ENCODE peak calls at places on chromosomes 1 and 21, in five cellular contexts. Z is OCI-LY7, P is PC-9, M is right lobe of liver, U is body of pancreas. G is an unnamed sample. For H3K4me1, the result is how much of the 10 kb centered on the place peaks cover.

GRCh38 chr1:75133754-75134655 is at the start of gene LHX8:
- DNase-seq in Z (no peak), P (no peak), M (no peak), U (no peak), G (no peak)

GRCh38 chr1:214864896-214865688 is 217.4 kb upstream of the KCNK2 start:
- DNase-seq in Z (no peak), P (peak), M (no peak), U (no peak), G (no peak)

GRCh38 chr1:153025797-153026196 is 5.2 kb upstream of the SPRR1B start:
- DNase-seq in Z (no peak), P (no peak), M (no peak), U (no peak), G (no peak)

GRCh38 chr1:94646786-94647555 is 105.4 kb upstream of the F3 start:
- DNase-seq in Z (no peak), P (peak), M (no peak), U (no peak), G (no peak)

GRCh38 chr1:158049867-158050266 is 56.4 kb downstream of the KIRREL1 start:
- DNase-seq in Z (no peak), P (no peak), M (no peak), U (no peak), G (no peak)

GRCh38 chr21:45592208-45592619 is 50.0 kb upstream of the SLC19A1 start:
- DNase-seq in Z (peak), P (no peak), M (peak), U (no peak), G (peak)

GRCh38 chr1:151992345-151993083 is 1.1 kb downstream of the S100A10 start:
- DNase-seq in Z (no peak), P (peak), M (peak), U (peak), G (no peak)

GRCh38 chr1:199273837-199274379 is 635.1 kb downstream of the PTPRC start:
- DNase-seq in Z (no peak), P (peak), M (peak), U (peak), G (no peak)

GRCh38 chr1:38169121-38169520 is 122.5 kb upstream of the POU3F1 start:
- DNase-seq in Z (no peak), P (no peak), M (no peak), U (no peak), G (no peak)

GRCh38 chr1:196029410-196029809 is 578.8 kb downstream of the KCNT2 start:
- DNase-seq in Z (no peak), P (no peak), M (no peak), U (no peak), G (no peak)

GRCh38 chr1:59428828-59429227 is 131.9 kb downstream of the FGGY start:
- DNase-seq in Z (no peak), P (no peak), M (no peak), U (no peak), G (no peak)

GRCh38 chr1:157138220-157139124 is at the start of gene ETV3:
- DNase-seq in Z (peak), P (peak), M (peak), U (peak), G (peak)

GRCh38 chr1:26529655-26530539 is at the start of gene RPS6KA1:
- DNase-seq in Z (peak), P (no peak), M (peak), U (peak), G (peak)

GRCh38 chr1:240109920-240110685 is 18.4 kb downstream of the FMN2 start:
- DNase-seq in Z (no peak), P (no peak), M (no peak), U (no peak), G (no peak)

GRCh38 chr21:15722591-15723324 is 7.0 kb upstream of the USP25 start:
- DNase-seq in Z (no peak), P (peak), M (no peak), U (peak), G (no peak)

GRCh38 chr1:228090613-228091081 is 8.1 kb downstream of the ARF1 start:
- DNase-seq in Z (no peak), P (no peak), M (peak), U (peak), G (no peak)

GRCh38 chr1:202968895-202969295 is 1.8 kb upstream of the CYB5R1 start:
- DNase-seq in Z (peak), P (peak), M (no peak), U (peak), G (peak)

GRCh38 chr1:19861034-19861433 is 21.2 kb upstream of the OTUD3 start:
- DNase-seq in Z (no peak), P (peak), M (no peak), U (no peak), G (no peak)

GRCh38 chr1:54699936-54700525 is 15.6 kb upstream of the TTC4 start:
- DNase-seq in Z (no peak), P (no peak), M (no peak), U (no peak), G (no peak)

GRCh38 chr21:21806711-21807597 is 808.7 kb downstream of the NCAM2 start:
- DNase-seq in Z (no peak), P (no peak), M (no peak), U (no peak), G (no peak)

GRCh38 chr1:66890621-66891020 is 34.0 kb downstream of the DNAI4 start:
- DNase-seq in Z (no peak), P (no peak), M (no peak), U (no peak), G (no peak)

GRCh38 chr1:111025109-111025508 is 61.4 kb upstream of the LRIF1 start:
- DNase-seq in Z (no peak), P (no peak), M (no peak), U (no peak), G (no peak)

GRCh38 chr21:41783476-41784150 is 16.8 kb upstream of the RIPK4 start:
- DNase-seq in Z (no peak), P (peak), M (no peak), U (peak), G (no peak)

GRCh38 chr1:227951624-227952373 is 4.1 kb upstream of the WNT9A start:
- DNase-seq in Z (no peak), P (no peak), M (no peak), U (no peak), G (no peak)

GRCh38 chr1:31746687-31747086 is 17.5 kb downstream of the ADGRB2 start:
- DNase-seq in Z (no peak), P (no peak), M (no peak), U (no peak), G (no peak)

GRCh38 chr1:171280596-171280995 is 32.3 kb downstream of the FMO1 start:
- DNase-seq in Z (peak), P (no peak), M (no peak), U (no peak), G (no peak)

GRCh38 chr1:54886724-54887664 is at the start of gene DHCR24:
- DNase-seq in Z (peak), P (peak), M (peak), U (peak), G (peak)

GRCh38 chr1:236016782-236017400 is 48.0 kb downstream of the NID1 start:
- DNase-seq in Z (no peak), P (peak), M (no peak), U (no peak), G (no peak)

GRCh38 chr1:105485207-105485606 is 1571.3 kb upstream of the PRMT6 start:
- DNase-seq in Z (no peak), P (no peak), M (no peak), U (no peak), G (no peak)

GRCh38 chr1:174266476-174266875 is 107.2 kb downstream of the RABGAP1L start:
- DNase-seq in Z (no peak), P (no peak), M (no peak), U (no peak), G (no peak)

GRCh38 chr1:65001238-65001792 is 35.0 kb upstream of the JAK1 start:
- DNase-seq in Z (no peak), P (no peak), M (peak), U (peak), G (peak)

GRCh38 chr1:22930235-22930912 is 42.3 kb downstream of the LACTBL1 start:
- DNase-seq in Z (peak), P (no peak), M (peak), U (peak), G (peak)

GRCh38 chr1:27727126-27727525 is 1.4 kb downstream of the FAM76A start:
- DNase-seq in Z (peak), P (no peak), M (no peak), U (no peak), G (no peak)

GRCh38 chr1:38360807-38361206 is 314.2 kb upstream of the POU3F1 start:
- DNase-seq in Z (peak), P (no peak), M (no peak), U (no peak), G (no peak)

GRCh38 chr1:177780096-177780700 is 189.7 kb downstream of the SEC16B start:
- DNase-seq in Z (peak), P (peak), M (no peak), U (no peak), G (no peak)

GRCh38 chr1:16145030-16145987 is 10.6 kb downstream of the EPHA2 start:
- DNase-seq in Z (no peak), P (peak), M (peak), U (peak), G (no peak)

GRCh38 chr1:11045428-11046269 is 1.4 kb downstream of the MASP2 start:
- DNase-seq in Z (no peak), P (no peak), M (peak), U (no peak), G (no peak)

GRCh38 chr1:11046270-11046566 is 821 bp downstream of the MASP2 start:
- DNase-seq in Z (no peak), P (no peak), M (peak), U (no peak), G (no peak)

GRCh38 chr1:11042995-11043874 is 3.8 kb downstream of the MASP2 start:
- DNase-seq in Z (no peak), P (no peak), M (no peak), U (no peak), G (no peak)

GRCh38 chr1:11044849-11045427 is 2.1 kb downstream of the MASP2 start:
- DNase-seq in Z (no peak), P (no peak), M (no peak), U (no peak), G (no peak)

GRCh38 chr1:11044086-11044848 is 2.8 kb downstream of the MASP2 start:
- DNase-seq in Z (no peak), P (no peak), M (no peak), U (no peak), G (no peak)
- H3K27ac ChIP-seq in Z (no peak), P (no peak), M (no peak), U (no peak), G (no peak)

GRCh38 chr1:43997295-43997694 is 5.9 kb downstream of the CCDC24 start:
- DNase-seq in Z (no peak), P (peak), M (no peak), U (no peak), G (no peak)

GRCh38 chr1:43997979-43998378 is 6.6 kb downstream of the CCDC24 start:
- DNase-seq in Z (no peak), P (peak), M (no peak), U (no peak), G (no peak)

GRCh38 chr1:43994794-43995790 is 3.7 kb downstream of the CCDC24 start:
- DNase-seq in Z (peak), P (peak), M (no peak), U (no peak), G (peak)

GRCh38 chr1:43995984-43996732 is 4.8 kb downstream of the CCDC24 start:
- DNase-seq in Z (no peak), P (peak), M (no peak), U (no peak), G (no peak)

DNA sequence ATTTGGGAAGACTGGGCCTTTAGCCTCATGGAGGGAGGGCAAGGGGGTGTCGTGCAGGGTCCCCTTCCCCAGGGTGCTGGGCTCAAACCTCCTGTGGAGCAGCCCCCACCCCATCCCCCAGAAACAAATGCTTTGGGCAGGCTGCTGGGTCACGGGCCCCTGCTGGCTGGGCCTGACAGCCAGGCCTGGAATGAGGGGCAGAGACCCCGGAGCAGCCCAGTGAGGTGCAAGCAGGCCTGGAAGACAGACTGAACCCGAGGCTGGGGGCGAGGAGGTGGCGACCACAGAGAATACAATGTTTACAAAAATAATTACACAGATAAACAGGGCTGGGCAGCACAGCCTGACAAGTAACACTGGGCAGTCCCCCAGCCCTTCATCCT is 5.3 kb downstream of the CCDC24 start:
- DNase-seq in Z (no peak), P (peak), M (no peak), U (no peak), G (no peak)
- H3K4me1 ChIP-seq in Z (under half), P (under half), M (under half), U (under half), G (under half)

DNA sequence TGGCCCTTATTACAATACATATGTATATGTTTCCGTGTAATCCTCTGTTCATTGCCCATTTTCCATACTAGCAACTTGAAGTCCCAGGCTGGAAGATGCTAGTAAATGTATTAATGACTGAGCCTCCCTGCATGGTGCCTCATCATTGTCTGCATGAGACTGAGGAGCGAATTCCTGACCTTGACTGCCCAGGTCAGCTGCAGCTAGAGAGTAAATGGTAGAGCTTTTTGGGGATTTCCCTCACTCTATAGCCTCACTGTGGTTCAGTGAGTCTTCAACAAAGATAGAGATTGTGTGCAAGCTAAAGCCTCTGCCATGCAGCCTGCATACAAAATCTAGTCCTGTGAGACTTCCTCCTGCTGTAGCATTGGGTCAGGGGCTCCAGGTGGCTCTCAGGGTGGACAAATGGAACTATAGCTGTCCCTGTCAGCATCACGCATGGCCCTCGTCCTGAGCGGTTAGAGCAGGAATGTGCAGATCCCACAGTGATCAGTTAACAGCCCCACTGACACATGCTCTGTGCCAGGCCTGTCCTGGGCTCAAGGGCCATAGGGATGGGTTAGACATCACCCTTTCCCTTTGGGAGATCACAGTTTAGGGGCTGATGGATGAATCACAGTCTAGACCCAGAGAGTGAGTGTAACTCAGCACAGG is 741.7 kb downstream of the MATN1 start:
- DNase-seq in Z (no peak), P (no peak), M (no peak), U (no peak), G (no peak)
- H3K4me3 ChIP-seq in Z (no peak), P (no peak), M (no peak), U (no peak), G (no peak)

DNA sequence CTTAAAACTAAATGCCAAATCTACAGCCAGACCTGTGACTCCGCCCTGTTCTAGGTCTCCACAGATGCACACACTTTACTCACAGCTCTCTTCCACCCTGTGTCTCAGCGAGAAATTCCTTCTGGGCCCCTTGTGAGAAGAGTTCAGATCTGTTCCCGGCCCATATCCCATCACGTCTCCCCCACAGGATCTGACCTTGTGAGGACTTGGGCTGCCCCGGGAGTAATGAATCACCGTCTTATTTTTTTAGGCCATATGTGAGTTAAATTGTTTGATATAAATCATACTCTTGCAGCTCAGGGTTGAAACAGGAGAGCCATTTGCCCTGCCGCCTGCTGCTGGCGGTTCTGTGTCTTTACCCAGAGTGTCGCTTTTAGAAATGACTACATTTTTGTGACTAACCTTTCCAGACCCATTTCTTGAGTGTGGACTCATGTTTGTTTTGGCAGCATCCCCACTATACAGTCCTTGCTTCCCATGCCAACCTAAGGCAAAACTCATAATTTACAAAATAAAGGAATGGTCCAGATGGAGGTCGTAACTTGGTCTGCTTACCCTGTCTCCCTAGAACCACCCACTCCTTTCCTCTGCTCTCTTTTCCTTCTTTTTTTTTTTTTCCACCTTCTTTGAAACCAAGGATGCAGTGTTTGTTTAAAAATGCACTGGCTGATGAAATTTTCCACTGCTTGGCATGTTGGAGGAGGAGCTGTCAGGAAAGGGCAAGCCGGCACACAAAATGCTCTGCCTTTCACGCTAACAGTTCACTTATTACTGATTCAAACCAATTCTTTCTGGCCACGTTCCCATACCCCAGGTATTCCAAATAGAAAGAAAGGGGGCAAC is 98.0 kb upstream of the C1orf105 start:
- DNase-seq in Z (no peak), P (no peak), M (no peak), U (peak), G (no peak)
- H3K27ac ChIP-seq in Z (no peak), P (no peak), M (no peak), U (peak), G (no peak)

GRCh38 chr1:117122297-117123025 is 912 bp upstream of the TRIM45 start:
- DNase-seq in Z (no peak), P (no peak), M (peak), U (no peak), G (no peak)
- H3K4me1 ChIP-seq in Z (under half), P (under half), M (under half), U (under half), G (under half)

GRCh38 chr1:119631086-119631432 is 17.0 kb downstream of the ZNF697 start:
- DNase-seq in Z (no peak), P (no peak), M (no peak), U (no peak), G (no peak)
- H3K4me3 ChIP-seq in Z (no peak), P (no peak), M (peak), U (no peak), G (no peak)

G was measured in CD4-positive, CD25-positive, alpha-beta regulatory T cell.